ENCODE peak calls at places on chromosomes 5 and 9, in seven cellular contexts. P is GM23338, T is neural crest cell, E is WERI-Rb-1, O is colonic mucosa, A is left ventricle myocardium inferior, Z is lower lobe of right lung. H is an unnamed sample.

GRCh38 chr5:118553662-118554061 is 434.7 kb downstream of the DTWD2 start:
- DNase-seq in P (no peak), T (no peak), E (no peak), O (no peak), A (peak), Z (no peak), H (peak)

GRCh38 chr5:5752844-5753243 is 330.4 kb downstream of the ICE1 start:
- DNase-seq in P (no peak), T (no peak), E (no peak), O (no peak), A (no peak), Z (no peak), H (no peak)

GRCh38 chr9:132507670-132508469 is 74.5 kb upstream of the BARHL1 start:
- DNase-seq in P (peak), T (peak), E (peak), O (peak), A (peak), Z (no peak), H (peak)

GRCh38 chr5:170522211-170523128 is 18.6 kb downstream of the KCNIP1 start:
- DNase-seq in P (peak), T (no peak), E (no peak), O (no peak), A (no peak), Z (no peak), H (peak)

GRCh38 chr9:131395745-131396479 is 2.0 kb downstream of the PRRC2B start:
- DNase-seq in P (no peak), T (no peak), E (no peak), O (no peak), A (no peak), Z (no peak), H (no peak)

GRCh38 chr9:36748322-36748899 is 175.7 kb downstream of the MELK start:
- DNase-seq in P (peak), T (peak), E (no peak), O (no peak), A (peak), Z (no peak), H (peak)

GRCh38 chr9:105280730-105281129 is 36.3 kb downstream of the SLC44A1 start:
- DNase-seq in P (no peak), T (no peak), E (no peak), O (no peak), A (no peak), Z (no peak), H (peak)

GRCh38 chr5:57009811-57010210 is 57.9 kb upstream of the MIER3 start:
- DNase-seq in P (no peak), T (no peak), E (no peak), O (no peak), A (no peak), Z (no peak), H (no peak)

GRCh38 chr5:100043475-100043874 is 491.7 kb upstream of the FAM174A start:
- DNase-seq in P (no peak), T (no peak), E (no peak), O (no peak), A (no peak), Z (no peak), H (no peak)

GRCh38 chr5:4781312-4781711 is 358.8 kb upstream of the ADAMTS16 start:
- DNase-seq in P (no peak), T (no peak), E (peak), O (no peak), A (no peak), Z (no peak), H (no peak)

GRCh38 chr9:130304141-130304540 is 38.6 kb downstream of the HMCN2 start:
- DNase-seq in P (no peak), T (no peak), E (no peak), O (no peak), A (no peak), Z (no peak), H (peak)

GRCh38 chr9:130770679-130771442 is 64.2 kb upstream of the ABL1 start:
- DNase-seq in P (peak), T (no peak), E (peak), O (no peak), A (no peak), Z (no peak), H (peak)

GRCh38 chr5:160260881-160261815 is 31.8 kb downstream of the FABP6 start:
- DNase-seq in P (no peak), T (no peak), E (no peak), O (peak), A (no peak), Z (peak), H (no peak)

GRCh38 chr5:9198399-9198798 is 347.5 kb downstream of the SEMA5A start:
- DNase-seq in P (no peak), T (no peak), E (no peak), O (no peak), A (no peak), Z (no peak), H (peak)

GRCh38 chr5:85921590-85921989 is 696.2 kb upstream of the COX7C start:
- DNase-seq in P (peak), T (no peak), E (no peak), O (no peak), A (no peak), Z (no peak), H (no peak)

GRCh38 chr5:159883522-159883950 is 32.7 kb upstream of the ADRA1B start:
- DNase-seq in P (no peak), T (no peak), E (no peak), O (no peak), A (no peak), Z (no peak), H (peak)

GRCh38 chr9:860706-861105 is 19.2 kb downstream of the DMRT1 start:
- DNase-seq in P (no peak), T (no peak), E (no peak), O (no peak), A (no peak), Z (no peak), H (no peak)

GRCh38 chr9:124448019-124448418 is 2.2 kb upstream of the ADGRD2 start:
- DNase-seq in P (no peak), T (no peak), E (no peak), O (no peak), A (peak), Z (no peak), H (no peak)

GRCh38 chr9:96021616-96022444 is 146.3 kb downstream of the ERCC6L2 start:
- DNase-seq in P (peak), T (peak), E (peak), O (no peak), A (peak), Z (no peak), H (no peak)

GRCh38 chr9:131838581-131839280 is 98.9 kb upstream of the RAPGEF1 start:
- DNase-seq in P (peak), T (no peak), E (peak), O (no peak), A (no peak), Z (no peak), H (no peak)

GRCh38 chr5:82277613-82277986 is 554 bp downstream of the RPS23 start:
- DNase-seq in P (no peak), T (no peak), E (no peak), O (no peak), A (no peak), Z (no peak), H (no peak)

GRCh38 chr9:78031271-78031825 is at the start of gene GNAQ:
- DNase-seq in P (peak), T (peak), E (peak), O (no peak), A (peak), Z (peak), H (no peak)

GRCh38 chr5:36777105-36777757 is 99.3 kb upstream of the NIPBL start:
- DNase-seq in P (peak), T (peak), E (peak), O (peak), A (no peak), Z (no peak), H (no peak)

DNA sequence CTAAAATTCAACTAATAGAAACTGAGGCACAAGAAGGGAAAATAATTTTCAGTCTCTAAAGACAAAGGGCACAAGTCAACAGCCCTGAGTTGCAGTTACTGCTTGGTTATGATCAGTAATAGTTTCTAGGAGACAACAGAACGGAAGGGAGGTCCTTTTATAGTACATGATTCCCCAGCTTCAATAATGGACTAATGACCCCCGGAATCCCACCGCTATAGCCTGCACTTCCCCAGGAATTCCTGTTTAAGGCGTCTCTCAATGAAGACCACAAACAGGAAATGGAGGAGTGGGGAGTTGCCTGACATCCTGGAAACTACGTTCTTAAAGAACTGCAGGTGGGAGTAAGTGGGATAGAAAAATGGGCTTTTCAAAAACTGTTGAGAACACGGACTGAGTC is 60.6 kb downstream of the DIAPH1 start:
- DNase-seq in P (peak), T (no peak), E (no peak), O (no peak), A (no peak), Z (no peak), H (no peak)
- TF ChIP-seq CTCF in P (no peak), T (peak), E (no peak), O (no peak), A (no peak), Z (no peak), H (peak)

GRCh38 chr9:22037954-22038690 is 29.0 kb upstream of the CDKN2B start:
- DNase-seq in P (peak), T (no peak), E (no peak), O (no peak), A (no peak), Z (no peak), H (peak)
- TF ChIP-seq CTCF in P (peak), T (peak), E (peak), O (peak), A (peak), Z (peak), H (peak)

GRCh38 chr9:136022731-136023400 is 61.7 kb upstream of the UBAC1 start:
- DNase-seq in P (no peak), T (no peak), E (no peak), O (no peak), A (peak), Z (peak), H (no peak)

GRCh38 chr9:136021171-136021890 is 60.2 kb upstream of the UBAC1 start:
- DNase-seq in P (peak), T (no peak), E (no peak), O (no peak), A (peak), Z (no peak), H (no peak)

GRCh38 chr9:136020671-136021070 is 59.5 kb upstream of the UBAC1 start:
- DNase-seq in P (no peak), T (no peak), E (no peak), O (no peak), A (peak), Z (no peak), H (no peak)

GRCh38 chr9:136023401-136024225 is 62.4 kb upstream of the UBAC1 start:
- DNase-seq in P (no peak), T (no peak), E (no peak), O (no peak), A (peak), Z (peak), H (peak)

GRCh38 chr9:136021891-136022681 is 60.9 kb upstream of the UBAC1 start:
- DNase-seq in P (peak), T (no peak), E (no peak), O (no peak), A (peak), Z (peak), H (no peak)
- TF ChIP-seq CTCF in P (peak), T (no peak), E (peak), O (no peak), A (peak), Z (no peak), H (peak)

GRCh38 chr9:134364391-134365114 is 38.3 kb downstream of the RXRA start:
- DNase-seq in P (no peak), T (no peak), E (no peak), O (no peak), A (no peak), Z (no peak), H (no peak)
- TF ChIP-seq CTCF in P (peak), T (no peak), E (peak), O (no peak), A (peak), Z (no peak), H (peak)